ENCODE peak calls at places on chromosome 11, in four cellular contexts. One of them, this sample, is unnamed.

GRCh38 chr11:134994431-134994830 is 582.4 kb upstream of the B3GAT1 start:
- DNase-seq in heart right ventricle: no peak
- DNase-seq in lower lobe of right lung: no peak
- DNase-seq in pancreas: no peak
- DNase-seq in this sample: no peak

GRCh38 chr11:32088117-32088941 is 2.5 kb upstream of the RCN1 start:
- DNase-seq in lower lobe of right lung: no peak
- DNase-seq in pancreas: no peak
- DNase-seq in heart right ventricle: peak
- DNase-seq in this sample: peak

GRCh38 chr11:123316003-123316402 is 114.1 kb upstream of the GRAMD1B start:
- DNase-seq in pancreas: no peak
- DNase-seq in heart right ventricle: no peak
- DNase-seq in lower lobe of right lung: no peak
- DNase-seq in this sample: no peak

GRCh38 chr11:6812391-6813005 is 13.0 kb upstream of the OR6A2 start:
- DNase-seq in pancreas: no peak
- DNase-seq in lower lobe of right lung: no peak
- DNase-seq in heart right ventricle: no peak
- DNase-seq in this sample: no peak

GRCh38 chr11:34168642-34169051 is 63.2 kb downstream of the NAT10 start:
- DNase-seq in lower lobe of right lung: no peak
- DNase-seq in pancreas: no peak
- DNase-seq in heart right ventricle: no peak
- DNase-seq in this sample: no peak

GRCh38 chr11:74870485-74870884 is 78.4 kb downstream of the XRRA1 start:
- DNase-seq in lower lobe of right lung: no peak
- DNase-seq in pancreas: no peak
- DNase-seq in heart right ventricle: no peak
- DNase-seq in this sample: no peak

GRCh38 chr11:30908272-30908671 is 322.1 kb upstream of the MPPED2 start:
- DNase-seq in pancreas: no peak
- DNase-seq in heart right ventricle: no peak
- DNase-seq in lower lobe of right lung: no peak
- DNase-seq in this sample: no peak

GRCh38 chr11:61509058-61510029 is 795 bp downstream of the LRRC10B start:
- DNase-seq in heart right ventricle: peak
- DNase-seq in pancreas: peak
- DNase-seq in lower lobe of right lung: peak
- DNase-seq in this sample: peak

GRCh38 chr11:111834432-111835163 is 36.8 kb downstream of the ALG9 start:
- DNase-seq in pancreas: no peak
- DNase-seq in heart right ventricle: no peak
- DNase-seq in lower lobe of right lung: no peak
- DNase-seq in this sample: peak

GRCh38 chr11:34149786-34150185 is 44.4 kb downstream of the NAT10 start:
- DNase-seq in pancreas: no peak
- DNase-seq in heart right ventricle: no peak
- DNase-seq in lower lobe of right lung: peak
- DNase-seq in this sample: no peak

GRCh38 chr11:12084191-12084717 is 26.1 kb upstream of the MICAL2 start:
- DNase-seq in heart right ventricle: no peak
- DNase-seq in lower lobe of right lung: no peak
- DNase-seq in pancreas: no peak
- DNase-seq in this sample: no peak

GRCh38 chr11:20647976-20648565 is 21.3 kb upstream of the NELL1 start:
- DNase-seq in heart right ventricle: no peak
- DNase-seq in lower lobe of right lung: no peak
- DNase-seq in pancreas: no peak
- DNase-seq in this sample: peak

GRCh38 chr11:2442554-2442953 is 1.8 kb downstream of the TRPM5 start:
- DNase-seq in heart right ventricle: no peak
- DNase-seq in lower lobe of right lung: no peak
- DNase-seq in pancreas: no peak
- DNase-seq in this sample: no peak

GRCh38 chr11:2444301-2445106 is at the start of the genes KCNQ1 and TRPM5:
- DNase-seq in heart right ventricle: peak
- DNase-seq in lower lobe of right lung: peak
- DNase-seq in pancreas: peak
- DNase-seq in this sample: no peak

GRCh38 chr11:2445107-2445947 is 519 bp downstream of the KCNQ1 start:
- DNase-seq in lower lobe of right lung: peak
- DNase-seq in heart right ventricle: no peak
- DNase-seq in pancreas: peak
- DNase-seq in this sample: no peak

GRCh38 chr11:2443881-2444300 is 423 bp downstream of the TRPM5 start:
- DNase-seq in pancreas: no peak
- DNase-seq in heart right ventricle: no peak
- DNase-seq in lower lobe of right lung: peak
- DNase-seq in this sample: no peak

GRCh38 chr11:2443406-2443805 is 908 bp downstream of the TRPM5 start:
- DNase-seq in lower lobe of right lung: peak
- DNase-seq in heart right ventricle: no peak
- DNase-seq in pancreas: peak
- DNase-seq in this sample: no peak
- H3K4me3 ChIP-seq in lower lobe of right lung: no peak
- H3K4me3 ChIP-seq in heart right ventricle: no peak
- H3K4me3 ChIP-seq in pancreas: no peak
- H3K4me3 ChIP-seq in this sample: no peak

DNA sequence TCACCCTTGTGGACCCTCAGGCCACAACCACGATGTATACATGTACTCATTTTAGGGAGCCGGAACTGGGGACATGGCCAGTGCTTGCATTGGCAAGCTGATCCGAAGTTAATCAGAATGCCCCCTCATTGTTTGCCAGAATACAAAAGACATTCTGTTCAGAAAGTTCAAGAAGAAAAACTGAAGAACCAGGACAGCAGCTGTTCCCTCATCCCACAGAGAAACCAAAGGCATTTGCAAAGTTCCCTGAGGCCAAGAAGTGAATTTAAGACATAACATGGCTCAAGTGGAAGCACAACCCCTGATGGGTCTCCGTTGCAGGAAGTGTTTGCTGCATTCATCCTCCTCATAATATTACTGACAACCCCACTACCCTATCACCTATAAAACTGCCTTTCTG is 101.8 kb upstream of the AKIP1 start:
- DNase-seq in pancreas: no peak
- DNase-seq in heart right ventricle: no peak
- DNase-seq in lower lobe of right lung: no peak
- DNase-seq in this sample: no peak
- H3K4me3 ChIP-seq in pancreas: peak
- H3K4me3 ChIP-seq in heart right ventricle: peak
- H3K4me3 ChIP-seq in lower lobe of right lung: peak
- H3K4me3 ChIP-seq in this sample: peak

GRCh38 chr11:63489879-63490278 is 1.1 kb downstream of the PLAAT5 start:
- DNase-seq in heart right ventricle: no peak
- DNase-seq in pancreas: peak
- DNase-seq in lower lobe of right lung: no peak
- DNase-seq in this sample: no peak
- H3K4me3 ChIP-seq in heart right ventricle: no peak
- H3K4me3 ChIP-seq in pancreas: peak
- H3K4me3 ChIP-seq in lower lobe of right lung: no peak
- H3K4me3 ChIP-seq in this sample: no peak

GRCh38 chr11:73528877-73529530 is 68.9 kb downstream of the FAM168A start:
- DNase-seq in heart right ventricle: no peak
- DNase-seq in lower lobe of right lung: no peak
- DNase-seq in pancreas: no peak
- DNase-seq in this sample: no peak
- H3K4me3 ChIP-seq in heart right ventricle: peak
- H3K4me3 ChIP-seq in lower lobe of right lung: peak
- H3K4me3 ChIP-seq in pancreas: no peak
- H3K4me3 ChIP-seq in this sample: no peak

DNA sequence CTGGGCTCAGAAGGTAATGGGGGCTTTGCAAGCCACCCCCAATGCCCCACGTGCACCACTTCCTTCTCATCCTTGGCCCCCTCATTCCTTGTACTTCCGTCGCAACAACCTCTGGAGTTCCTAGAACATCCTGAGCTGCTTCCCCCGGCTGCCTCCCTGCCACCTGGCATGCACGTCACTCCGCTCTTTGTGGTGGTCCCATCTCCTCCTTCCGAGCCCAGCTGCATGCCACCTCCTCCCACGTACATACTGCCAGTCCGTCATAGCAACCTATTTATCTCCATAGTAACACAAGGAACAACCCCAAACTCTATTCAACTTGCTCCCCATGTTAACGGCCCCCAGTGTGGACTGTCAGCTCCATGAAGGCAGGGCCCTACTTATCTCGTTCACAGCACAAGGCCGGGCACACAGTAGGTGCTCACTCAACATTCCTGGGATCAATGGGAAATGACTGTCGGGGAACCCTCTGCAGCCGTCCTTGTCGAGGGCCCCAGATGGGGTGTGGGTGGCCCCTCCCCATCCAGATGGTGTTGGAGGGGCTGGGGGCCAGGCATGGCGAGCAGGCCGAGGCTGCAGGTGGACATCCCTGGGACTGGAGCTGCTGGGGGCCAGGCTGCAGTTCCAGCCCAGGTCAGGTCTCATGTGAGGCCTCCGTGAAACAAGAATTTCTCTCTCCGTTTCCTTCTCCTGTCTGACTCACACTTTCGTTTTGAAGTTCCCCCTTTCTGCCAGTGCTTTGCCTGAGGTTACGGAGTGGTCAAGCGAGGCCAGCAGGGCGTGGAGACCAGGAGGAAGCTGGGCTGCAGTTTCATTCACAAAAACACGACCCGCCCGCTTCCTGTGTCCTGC is 4.2 kb downstream of the MYEOV start:
- DNase-seq in heart right ventricle: peak
- DNase-seq in lower lobe of right lung: peak
- DNase-seq in pancreas: peak
- DNase-seq in this sample: no peak
- H3K4me3 ChIP-seq in heart right ventricle: peak
- H3K4me3 ChIP-seq in lower lobe of right lung: peak
- H3K4me3 ChIP-seq in pancreas: no peak
- H3K4me3 ChIP-seq in this sample: no peak

DNA sequence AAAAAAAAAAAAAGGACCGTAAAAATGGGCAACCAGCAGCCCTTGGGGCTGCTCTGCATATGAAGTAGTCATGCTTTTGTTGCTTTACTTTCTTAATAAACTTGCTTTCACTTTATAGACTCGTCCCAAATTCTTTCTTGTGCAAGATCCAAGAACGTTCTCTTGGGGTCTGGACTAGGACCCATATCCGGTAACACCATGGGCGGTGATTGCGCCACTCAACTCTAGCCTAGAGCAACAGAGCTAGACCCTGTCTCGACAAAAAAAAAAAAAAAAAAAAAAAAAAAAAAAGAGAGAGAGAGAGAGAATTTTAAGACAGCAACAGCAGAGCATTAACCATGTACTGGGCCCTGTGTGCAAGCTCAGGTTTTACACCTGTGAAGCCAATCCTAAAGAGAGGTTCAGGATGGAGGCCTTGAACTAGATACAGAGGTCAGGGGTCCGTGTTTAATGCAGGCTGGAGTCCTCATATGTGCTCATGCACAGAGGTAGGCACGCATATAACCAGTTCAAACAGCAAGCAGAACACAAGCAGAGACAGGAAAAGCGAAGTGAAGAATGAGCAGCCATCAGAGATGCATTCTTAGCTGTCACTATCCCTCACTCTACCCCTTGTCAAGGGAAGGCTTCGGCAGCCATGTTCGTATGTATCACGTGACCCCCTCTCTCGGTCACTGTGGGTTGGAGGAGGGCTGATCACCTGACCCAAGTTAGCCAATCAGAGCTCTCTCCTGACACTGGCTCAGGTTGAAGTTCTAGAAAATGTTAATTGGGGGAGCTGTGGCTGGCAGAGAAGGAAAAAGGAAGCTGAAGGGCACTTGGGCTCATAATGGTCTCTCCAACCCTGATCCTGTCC is 16.7 kb upstream of the SYT12 start:
- DNase-seq in lower lobe of right lung: no peak
- DNase-seq in pancreas: no peak
- DNase-seq in heart right ventricle: peak
- DNase-seq in this sample: no peak
- H3K4me3 ChIP-seq in lower lobe of right lung: no peak
- H3K4me3 ChIP-seq in pancreas: no peak
- H3K4me3 ChIP-seq in heart right ventricle: no peak
- H3K4me3 ChIP-seq in this sample: no peak

DNA sequence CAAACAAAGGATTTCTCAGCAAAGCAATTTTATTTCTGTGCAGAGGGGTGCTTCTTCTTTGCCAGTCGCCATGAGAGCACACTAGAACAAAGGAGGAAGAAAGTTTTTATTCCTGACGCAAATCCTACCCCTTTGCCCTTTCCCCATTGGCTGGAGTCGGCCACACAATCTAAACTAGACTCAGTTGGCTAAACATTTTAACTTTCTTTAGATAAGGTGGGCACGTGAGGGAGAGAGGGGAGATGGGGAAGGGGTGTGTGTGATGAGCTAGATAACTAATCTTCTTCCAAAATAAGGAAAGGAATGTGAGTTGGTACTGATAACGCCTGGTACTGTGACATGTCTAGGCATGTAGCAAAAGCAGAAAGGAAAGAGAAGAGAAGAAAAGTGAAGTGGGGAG is 626 bp downstream of the TRIM22 start:
- DNase-seq in heart right ventricle: no peak
- DNase-seq in pancreas: no peak
- DNase-seq in lower lobe of right lung: no peak
- DNase-seq in this sample: no peak
- H3K4me3 ChIP-seq in heart right ventricle: peak
- H3K4me3 ChIP-seq in pancreas: peak
- H3K4me3 ChIP-seq in lower lobe of right lung: peak
- H3K4me3 ChIP-seq in this sample: peak

GRCh38 chr11:116194156-116194904 is 578.5 kb downstream of the BUD13 start:
- DNase-seq in lower lobe of right lung: no peak
- DNase-seq in heart right ventricle: no peak
- DNase-seq in pancreas: no peak
- DNase-seq in this sample: no peak

GRCh38 chr11:116190206-116190605 is 582.6 kb downstream of the BUD13 start:
- DNase-seq in pancreas: no peak
- DNase-seq in heart right ventricle: no peak
- DNase-seq in lower lobe of right lung: no peak
- DNase-seq in this sample: no peak

GRCh38 chr11:116192509-116193206 is 580.1 kb downstream of the BUD13 start:
- DNase-seq in pancreas: no peak
- DNase-seq in lower lobe of right lung: no peak
- DNase-seq in heart right ventricle: no peak
- DNase-seq in this sample: no peak

GRCh38 chr11:116190861-116191260 is 581.9 kb downstream of the BUD13 start:
- DNase-seq in heart right ventricle: no peak
- DNase-seq in lower lobe of right lung: no peak
- DNase-seq in pancreas: no peak
- DNase-seq in this sample: no peak

GRCh38 chr11:116193321-116194114 is 579.3 kb downstream of the BUD13 start:
- DNase-seq in lower lobe of right lung: peak
- DNase-seq in pancreas: peak
- DNase-seq in heart right ventricle: no peak
- DNase-seq in this sample: peak
- H3K4me3 ChIP-seq in lower lobe of right lung: peak
- H3K4me3 ChIP-seq in pancreas: peak
- H3K4me3 ChIP-seq in heart right ventricle: peak
- H3K4me3 ChIP-seq in this sample: peak

This sample was measured in HFF-Myc.